ENCODE peak calls at places on chromosomes 5 and 9, in six cellular contexts. Z is T-cell, I is AG08395, A is HTR-8/SVneo, Y is heart right ventricle, R is sciatic nerve. N is an unnamed sample.

GRCh38 chr9:93679536-93680444 is 103.4 kb downstream of the PHF2 start:
- DNase-seq in Z (peak; percentile 23), I (no peak), A (no peak), Y (peak; percentile 1), R (peak; percentile 33), N (no peak)

GRCh38 chr5:93359296-93359957 is 221.6 kb downstream of the NR2F1-AS1 start:
- DNase-seq in Z (no peak), I (peak; percentile 13), A (peak; percentile 31), Y (peak; percentile 12), R (no peak), N (peak; percentile 23)

GRCh38 chr9:98971915-98972223 is 28.2 kb downstream of the COL15A1 start:
- DNase-seq in Z (no peak), I (no peak), A (no peak), Y (no peak), R (no peak), N (no peak)

GRCh38 chr5:137751869-137752491 is 2.2 kb downstream of the HNRNPA0 start:
- DNase-seq in Z (no peak), I (peak; percentile 57), A (no peak), Y (peak; percentile 27), R (no peak), N (peak; percentile 39)

GRCh38 chr5:27706832-27707231 is 668.4 kb upstream of the CDH9 start:
- DNase-seq in Z (no peak), I (no peak), A (no peak), Y (no peak), R (no peak), N (no peak)

GRCh38 chr5:40652441-40653220 is 27.1 kb upstream of the PTGER4 start:
- DNase-seq in Z (peak; percentile 32), I (no peak), A (no peak), Y (no peak), R (no peak), N (no peak)

GRCh38 chr9:77679088-77679487 is 31.0 kb upstream of the GNA14 start:
- DNase-seq in Z (no peak), I (no peak), A (no peak), Y (no peak), R (no peak), N (no peak)

GRCh38 chr5:10471672-10472071 is 30.0 kb downstream of the ROPN1L start:
- DNase-seq in Z (no peak), I (peak; percentile 63), A (no peak), Y (no peak), R (no peak), N (no peak)

GRCh38 chr5:77960863-77961396 is 184.8 kb upstream of the TBCA start:
- DNase-seq in Z (no peak), I (no peak), A (no peak), Y (no peak), R (no peak), N (no peak)

GRCh38 chr5:178772351-178772750 is 41.9 kb upstream of the ZNF354A start:
- DNase-seq in Z (no peak), I (no peak), A (no peak), Y (no peak), R (no peak), N (no peak)

GRCh38 chr5:82676663-82677062 is 398.5 kb upstream of the RPS23 start:
- DNase-seq in Z (no peak), I (no peak), A (no peak), Y (no peak), R (no peak), N (no peak)

GRCh38 chr9:3732077-3733038 is 206.6 kb upstream of the RFX3 start:
- DNase-seq in Z (no peak), I (peak; percentile 83), A (peak; percentile 76), Y (peak; percentile 53), R (no peak), N (no peak)

GRCh38 chr9:115650768-115651167 is 502.8 kb upstream of the PAPPA start:
- DNase-seq in Z (no peak), I (peak; percentile 79), A (no peak), Y (no peak), R (no peak), N (no peak)

GRCh38 chr9:99253772-99254431 is 31.8 kb downstream of the SEC61B start:
- DNase-seq in Z (peak; percentile 47), I (no peak), A (no peak), Y (no peak), R (no peak), N (peak; percentile 58)

GRCh38 chr9:116163293-116164055 is 9.9 kb downstream of the PAPPA start:
- DNase-seq in Z (no peak), I (peak; percentile 21), A (no peak), Y (no peak), R (no peak), N (no peak)

GRCh38 chr5:1831677-1832313 is 30.6 kb downstream of the NDUFS6 start:
- DNase-seq in Z (no peak), I (no peak), A (no peak), Y (no peak), R (no peak), N (no peak)

GRCh38 chr5:98432378-98432777 is 341.1 kb upstream of the RGMB start:
- DNase-seq in Z (no peak), I (no peak), A (no peak), Y (no peak), R (no peak), N (no peak)

GRCh38 chr5:25006734-25007133 is 362.0 kb upstream of the CDH10 start:
- DNase-seq in Z (no peak), I (peak; percentile 52), A (peak; percentile 41), Y (no peak), R (no peak), N (no peak)

GRCh38 chr5:127608077-127608660 is 40.7 kb upstream of the CTXN3 start:
- DNase-seq in Z (no peak), I (no peak), A (no peak), Y (no peak), R (no peak), N (no peak)

GRCh38 chr5:54049963-54050362 is 260.4 kb downstream of the ARL15 start:
- DNase-seq in Z (no peak), I (peak; percentile 54), A (peak; percentile 26), Y (no peak), R (no peak), N (no peak)

GRCh38 chr9:95008151-95008771 is 281.8 kb downstream of the AOPEP start:
- DNase-seq in Z (no peak), I (no peak), A (no peak), Y (no peak), R (no peak), N (peak; percentile 20)

GRCh38 chr9:96555567-96556386 is 63.9 kb downstream of the CDC14B start:
- DNase-seq in Z (no peak), I (peak; percentile 62), A (no peak), Y (no peak), R (no peak), N (no peak)

GRCh38 chr5:177308740-177309139 is 3.0 kb downstream of the MXD3 start:
- DNase-seq in Z (no peak), I (no peak), A (no peak), Y (no peak), R (no peak), N (no peak)

N was measured in MG63.